ENCODE peak calls at places on chromosome 1, in five cellular contexts. M, G, Q, E and A are unnamed samples.

GRCh38 chr1:212238552-212238951 is 46.7 kb upstream of the PPP2R5A start:
- DNase-seq in M (no peak), G (no peak), Q (no peak), E (no peak), A (no peak)

GRCh38 chr1:45792744-45793143 is 10.7 kb upstream of the MAST2 start:
- DNase-seq in M (no peak), G (no peak), Q (no peak), E (no peak), A (no peak)

GRCh38 chr1:150299716-150300115 is 6.1 kb downstream of the MRPS21 start:
- DNase-seq in M (no peak), G (no peak), Q (no peak), E (no peak), A (no peak)

GRCh38 chr1:212110617-212111016 is 75.1 kb downstream of the DTL start:
- DNase-seq in M (no peak), G (no peak), Q (no peak), E (no peak), A (no peak)

GRCh38 chr1:193498088-193498605 is 311.7 kb upstream of the B3GALT2 start:
- DNase-seq in M (no peak), G (no peak), Q (no peak), E (no peak), A (no peak)

GRCh38 chr1:6426321-6426971 is 1.9 kb downstream of the ESPN start:
- DNase-seq in M (no peak), G (no peak), Q (no peak), E (no peak), A (no peak)

GRCh38 chr1:75672528-75673393 is 51.7 kb upstream of the ACADM start:
- DNase-seq in M (no peak), G (no peak), Q (peak), E (no peak), A (no peak)

GRCh38 chr1:5947071-5947821 is 45.0 kb downstream of the NPHP4 start:
- DNase-seq in M (no peak), G (no peak), Q (no peak), E (no peak), A (no peak)

GRCh38 chr1:169124459-169124858 is 18.0 kb downstream of the ATP1B1 start:
- DNase-seq in M (no peak), G (no peak), Q (no peak), E (no peak), A (no peak)